ENCODE peak calls at places on chromosome 5, in eight cellular contexts. One of them, this sample, is unnamed.
A peak's percentile ranks its signal among the peaks of the same experiment; 100 is the strongest.

GRCh38 chr5:991472-992267 is 16.9 kb upstream of the NKD2 start:
- DNase-seq in HepG2: no peak
- DNase-seq in heart right ventricle: peak; percentile 4
- DNase-seq in endodermal cell: peak; percentile 29
- DNase-seq in effector memory CD4-positive, alpha-beta T cell: no peak
- DNase-seq in uterus: no peak
- DNase-seq in PC-3: no peak
- DNase-seq in mesendoderm: no peak
- DNase-seq in this sample: peak; percentile 64

GRCh38 chr5:9698125-9698848 is 68.1 kb upstream of the TAS2R1 start:
- DNase-seq in HepG2: no peak
- DNase-seq in heart right ventricle: no peak
- DNase-seq in endodermal cell: no peak
- DNase-seq in effector memory CD4-positive, alpha-beta T cell: no peak
- DNase-seq in uterus: no peak
- DNase-seq in PC-3: no peak
- DNase-seq in mesendoderm: no peak
- DNase-seq in this sample: no peak

GRCh38 chr5:1594336-1595106 is 70.8 kb upstream of the LPCAT1 start:
- DNase-seq in HepG2: peak; percentile 87
- DNase-seq in heart right ventricle: peak; percentile 76
- DNase-seq in endodermal cell: peak; percentile 98
- DNase-seq in effector memory CD4-positive, alpha-beta T cell: peak; percentile 25
- DNase-seq in uterus: peak; percentile 60
- DNase-seq in PC-3: peak; percentile 22
- DNase-seq in mesendoderm: peak; percentile 94
- DNase-seq in this sample: peak; percentile 79

GRCh38 chr5:94670726-94671125 is 52.3 kb downstream of the SLF1 start:
- DNase-seq in HepG2: no peak
- DNase-seq in heart right ventricle: no peak
- DNase-seq in endodermal cell: no peak
- DNase-seq in effector memory CD4-positive, alpha-beta T cell: no peak
- DNase-seq in uterus: no peak
- DNase-seq in PC-3: no peak
- DNase-seq in mesendoderm: no peak
- DNase-seq in this sample: no peak

GRCh38 chr5:157120102-157120501 is 11.3 kb upstream of the HAVCR2 start:
- DNase-seq in HepG2: no peak
- DNase-seq in heart right ventricle: no peak
- DNase-seq in endodermal cell: peak; percentile 54
- DNase-seq in effector memory CD4-positive, alpha-beta T cell: no peak
- DNase-seq in uterus: no peak
- DNase-seq in PC-3: no peak
- DNase-seq in mesendoderm: no peak
- DNase-seq in this sample: no peak

GRCh38 chr5:100430268-100430900 is 104.8 kb upstream of the FAM174A start:
- DNase-seq in HepG2: peak; percentile 26
- DNase-seq in heart right ventricle: peak; percentile 32
- DNase-seq in endodermal cell: peak; percentile 88
- DNase-seq in effector memory CD4-positive, alpha-beta T cell: no peak
- DNase-seq in uterus: no peak
- DNase-seq in PC-3: peak; percentile 71
- DNase-seq in mesendoderm: peak; percentile 62
- DNase-seq in this sample: peak; percentile 42

GRCh38 chr5:43663916-43664315 is 60.9 kb downstream of the NNT start:
- DNase-seq in HepG2: no peak
- DNase-seq in heart right ventricle: no peak
- DNase-seq in endodermal cell: no peak
- DNase-seq in effector memory CD4-positive, alpha-beta T cell: no peak
- DNase-seq in uterus: no peak
- DNase-seq in PC-3: no peak
- DNase-seq in mesendoderm: no peak
- DNase-seq in this sample: no peak

GRCh38 chr5:57072218-57072892 is 101.5 kb upstream of the GPBP1 start:
- DNase-seq in HepG2: peak; percentile 22
- DNase-seq in heart right ventricle: no peak
- DNase-seq in endodermal cell: no peak
- DNase-seq in effector memory CD4-positive, alpha-beta T cell: no peak
- DNase-seq in uterus: no peak
- DNase-seq in PC-3: no peak
- DNase-seq in mesendoderm: peak; percentile 88
- DNase-seq in this sample: no peak

GRCh38 chr5:10520716-10521115 is 43.2 kb upstream of the ANKRD33B start:
- DNase-seq in HepG2: no peak
- DNase-seq in heart right ventricle: no peak
- DNase-seq in endodermal cell: no peak
- DNase-seq in effector memory CD4-positive, alpha-beta T cell: no peak
- DNase-seq in uterus: no peak
- DNase-seq in PC-3: no peak
- DNase-seq in mesendoderm: no peak
- DNase-seq in this sample: no peak

GRCh38 chr5:177967221-177967887 is 28.7 kb downstream of the PROP1 start:
- DNase-seq in HepG2: no peak
- DNase-seq in heart right ventricle: no peak
- DNase-seq in endodermal cell: no peak
- DNase-seq in effector memory CD4-positive, alpha-beta T cell: no peak
- DNase-seq in uterus: no peak
- DNase-seq in PC-3: peak; percentile 77
- DNase-seq in mesendoderm: no peak
- DNase-seq in this sample: no peak

GRCh38 chr5:10288600-10289213 is 19.0 kb downstream of the CMBL start:
- DNase-seq in HepG2: no peak
- DNase-seq in heart right ventricle: peak; percentile 48
- DNase-seq in endodermal cell: no peak
- DNase-seq in effector memory CD4-positive, alpha-beta T cell: no peak
- DNase-seq in uterus: no peak
- DNase-seq in PC-3: peak; percentile 43
- DNase-seq in mesendoderm: no peak
- DNase-seq in this sample: no peak

GRCh38 chr5:68458416-68458815 is 242.9 kb downstream of the PIK3R1 start:
- DNase-seq in HepG2: no peak
- DNase-seq in heart right ventricle: no peak
- DNase-seq in endodermal cell: no peak
- DNase-seq in effector memory CD4-positive, alpha-beta T cell: no peak
- DNase-seq in uterus: no peak
- DNase-seq in PC-3: no peak
- DNase-seq in mesendoderm: no peak
- DNase-seq in this sample: no peak

GRCh38 chr5:31023105-31023504 is 170.4 kb upstream of the CDH6 start:
- DNase-seq in HepG2: no peak
- DNase-seq in heart right ventricle: no peak
- DNase-seq in endodermal cell: no peak
- DNase-seq in effector memory CD4-positive, alpha-beta T cell: no peak
- DNase-seq in uterus: no peak
- DNase-seq in PC-3: peak; percentile 87
- DNase-seq in mesendoderm: no peak
- DNase-seq in this sample: no peak

GRCh38 chr5:93164690-93165089 is 416.3 kb downstream of the NR2F1-AS1 start:
- DNase-seq in HepG2: no peak
- DNase-seq in heart right ventricle: peak; percentile 12
- DNase-seq in endodermal cell: no peak
- DNase-seq in effector memory CD4-positive, alpha-beta T cell: no peak
- DNase-seq in uterus: peak; percentile 25
- DNase-seq in PC-3: peak; percentile 95
- DNase-seq in mesendoderm: peak; percentile 48
- DNase-seq in this sample: no peak

GRCh38 chr5:114362977-114363721 is 1.3 kb downstream of the KCNN2 start:
- DNase-seq in HepG2: no peak
- DNase-seq in heart right ventricle: no peak
- DNase-seq in endodermal cell: peak; percentile 69
- DNase-seq in effector memory CD4-positive, alpha-beta T cell: no peak
- DNase-seq in uterus: no peak
- DNase-seq in PC-3: no peak
- DNase-seq in mesendoderm: peak; percentile 43
- DNase-seq in this sample: peak; percentile 67

GRCh38 chr5:59380350-59380951 is 513.1 kb downstream of the PDE4D start:
- DNase-seq in HepG2: peak; percentile 50
- DNase-seq in heart right ventricle: no peak
- DNase-seq in endodermal cell: no peak
- DNase-seq in effector memory CD4-positive, alpha-beta T cell: no peak
- DNase-seq in uterus: no peak
- DNase-seq in PC-3: peak; percentile 30
- DNase-seq in mesendoderm: peak; percentile 66
- DNase-seq in this sample: no peak

GRCh38 chr5:63401434-63402046 is 560.7 kb downstream of the HTR1A start:
- DNase-seq in HepG2: peak; percentile 35
- DNase-seq in heart right ventricle: peak; percentile 54
- DNase-seq in endodermal cell: peak; percentile 92
- DNase-seq in effector memory CD4-positive, alpha-beta T cell: no peak
- DNase-seq in uterus: no peak
- DNase-seq in PC-3: peak; percentile 75
- DNase-seq in mesendoderm: peak; percentile 78
- DNase-seq in this sample: peak; percentile 42

GRCh38 chr5:168299372-168299771 is 7.9 kb downstream of the WWC1 start:
- DNase-seq in HepG2: no peak
- DNase-seq in heart right ventricle: no peak
- DNase-seq in endodermal cell: no peak
- DNase-seq in effector memory CD4-positive, alpha-beta T cell: no peak
- DNase-seq in uterus: no peak
- DNase-seq in PC-3: no peak
- DNase-seq in mesendoderm: no peak
- DNase-seq in this sample: no peak

DNA sequence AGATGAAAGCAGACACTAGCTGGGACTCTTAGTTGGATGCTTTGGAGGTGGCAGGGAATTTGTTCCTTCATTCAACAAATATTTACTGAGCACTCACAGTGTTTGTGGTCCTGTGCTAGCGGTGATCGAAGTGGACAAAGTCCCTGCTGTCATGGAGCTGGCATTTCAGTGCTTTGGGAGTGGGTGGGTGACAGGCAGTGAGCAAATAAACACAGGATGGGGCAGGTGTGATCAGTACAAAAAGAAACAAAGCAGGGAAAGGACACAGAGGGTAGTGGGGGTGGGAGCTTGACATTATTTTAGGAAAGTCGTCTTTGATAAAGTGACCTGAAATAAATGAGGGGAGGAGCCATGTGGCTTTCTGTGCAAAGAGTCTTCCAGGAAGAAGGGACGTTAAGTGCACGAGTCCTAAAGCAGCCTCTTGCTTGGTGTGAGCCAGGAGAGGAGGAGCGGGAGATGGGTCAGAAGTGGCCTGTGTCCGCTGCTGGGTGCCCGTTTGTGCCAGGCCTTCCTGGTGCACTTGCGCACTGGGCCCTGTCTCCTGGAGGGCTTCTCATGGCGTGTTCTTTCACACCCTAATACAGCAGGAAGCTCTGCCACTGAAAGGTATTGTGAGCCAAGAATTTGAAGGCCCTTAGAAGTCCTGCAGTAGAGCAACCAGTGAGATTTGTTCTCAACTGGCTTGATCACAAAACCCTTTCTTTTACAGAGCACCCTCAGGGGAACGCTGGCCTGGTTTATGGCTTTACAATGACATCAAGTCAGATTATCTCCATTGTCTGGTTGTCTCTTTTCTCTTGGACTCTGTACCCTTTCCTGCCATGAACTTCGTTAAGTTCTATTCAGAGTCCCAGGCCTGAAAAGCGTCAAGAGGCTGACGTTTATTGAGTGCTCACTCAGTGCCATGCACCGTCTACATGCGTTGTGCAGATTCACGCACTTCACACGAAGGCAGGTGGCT is 14.9 kb downstream of the NDST1 start:
- DNase-seq in HepG2: peak; percentile 98
- DNase-seq in heart right ventricle: peak; percentile 77
- DNase-seq in endodermal cell: no peak
- DNase-seq in effector memory CD4-positive, alpha-beta T cell: no peak
- DNase-seq in uterus: no peak
- DNase-seq in PC-3: no peak
- DNase-seq in mesendoderm: no peak
- DNase-seq in this sample: no peak
- H3K4me1 ChIP-seq in HepG2: peaks cover 86% of the 10 kb centered on the region
- H3K4me1 ChIP-seq in heart right ventricle: peaks cover 90% of the 10 kb centered on the region
- H3K4me1 ChIP-seq in endodermal cell: peaks cover 10% of the 10 kb centered on the region
- H3K4me1 ChIP-seq in effector memory CD4-positive, alpha-beta T cell: no peaks in the 10 kb centered on the region
- H3K4me1 ChIP-seq in uterus: no peaks in the 10 kb centered on the region
- H3K4me1 ChIP-seq in PC-3: peaks cover 8% of the 10 kb centered on the region
- H3K4me1 ChIP-seq in mesendoderm: no peaks in the 10 kb centered on the region
- H3K4me1 ChIP-seq in this sample: peaks cover 3% of the 10 kb centered on the region

GRCh38 chr5:151675956-151676712 is 10.6 kb downstream of the SPARC start:
- DNase-seq in HepG2: no peak
- DNase-seq in heart right ventricle: no peak
- DNase-seq in endodermal cell: peak; percentile 67
- DNase-seq in effector memory CD4-positive, alpha-beta T cell: no peak
- DNase-seq in uterus: no peak
- DNase-seq in PC-3: peak; percentile 30
- DNase-seq in mesendoderm: peak; percentile 90
- DNase-seq in this sample: no peak

GRCh38 chr5:151679421-151680155 is 7.1 kb downstream of the SPARC start:
- DNase-seq in HepG2: no peak
- DNase-seq in heart right ventricle: no peak
- DNase-seq in endodermal cell: no peak
- DNase-seq in effector memory CD4-positive, alpha-beta T cell: no peak
- DNase-seq in uterus: no peak
- DNase-seq in PC-3: no peak
- DNase-seq in mesendoderm: no peak
- DNase-seq in this sample: no peak

GRCh38 chr5:151676719-151677118 is 10.0 kb downstream of the SPARC start:
- DNase-seq in HepG2: no peak
- DNase-seq in heart right ventricle: no peak
- DNase-seq in endodermal cell: no peak
- DNase-seq in effector memory CD4-positive, alpha-beta T cell: no peak
- DNase-seq in uterus: no peak
- DNase-seq in PC-3: no peak
- DNase-seq in mesendoderm: peak; percentile 77
- DNase-seq in this sample: no peak

GRCh38 chr5:151678713-151679112 is 8.0 kb downstream of the SPARC start:
- DNase-seq in HepG2: no peak
- DNase-seq in heart right ventricle: no peak
- DNase-seq in endodermal cell: no peak
- DNase-seq in effector memory CD4-positive, alpha-beta T cell: no peak
- DNase-seq in uterus: no peak
- DNase-seq in PC-3: no peak
- DNase-seq in mesendoderm: no peak
- DNase-seq in this sample: no peak

GRCh38 chr5:151678146-151678545 is 8.6 kb downstream of the SPARC start:
- DNase-seq in HepG2: no peak
- DNase-seq in heart right ventricle: peak; percentile 54
- DNase-seq in endodermal cell: no peak
- DNase-seq in effector memory CD4-positive, alpha-beta T cell: no peak
- DNase-seq in uterus: no peak
- DNase-seq in PC-3: no peak
- DNase-seq in mesendoderm: no peak
- DNase-seq in this sample: no peak
- H3K36me3 ChIP-seq in HepG2: no peaks in the 10 kb centered on the region
- H3K36me3 ChIP-seq in heart right ventricle: peaks cover 41% of the 10 kb centered on the region
- H3K36me3 ChIP-seq in endodermal cell: peaks cover 54% of the 10 kb centered on the region
- H3K36me3 ChIP-seq in effector memory CD4-positive, alpha-beta T cell: no peaks in the 10 kb centered on the region
- H3K36me3 ChIP-seq in uterus: no peaks in the 10 kb centered on the region
- H3K36me3 ChIP-seq in PC-3: no peaks in the 10 kb centered on the region
- H3K36me3 ChIP-seq in mesendoderm: peaks cover 9% of the 10 kb centered on the region
- H3K36me3 ChIP-seq in this sample: peaks cover 7% of the 10 kb centered on the region

GRCh38 chr5:173018352-173018751 is 34.8 kb downstream of the ATP6V0E1 start:
- DNase-seq in HepG2: no peak
- DNase-seq in heart right ventricle: no peak
- DNase-seq in endodermal cell: no peak
- DNase-seq in effector memory CD4-positive, alpha-beta T cell: no peak
- DNase-seq in uterus: no peak
- DNase-seq in PC-3: no peak
- DNase-seq in mesendoderm: no peak
- DNase-seq in this sample: no peak
- H3K27ac ChIP-seq in HepG2: no peak overlapping the region
- H3K27ac ChIP-seq in heart right ventricle: no peak overlapping the region
- H3K27ac ChIP-seq in endodermal cell: no peak overlapping the region
- H3K27ac ChIP-seq in effector memory CD4-positive, alpha-beta T cell: no peak overlapping the region
- H3K27ac ChIP-seq in uterus: no peak overlapping the region
- H3K27ac ChIP-seq in PC-3: no peak overlapping the region
- H3K27ac ChIP-seq in mesendoderm: no peak overlapping the region
- H3K27ac ChIP-seq in this sample: no peak overlapping the region

GRCh38 chr5:181241393-181241975 is 2.2 kb downstream of the RACK1 start:
- DNase-seq in HepG2: peak; percentile 90
- DNase-seq in heart right ventricle: no peak
- DNase-seq in endodermal cell: no peak
- DNase-seq in effector memory CD4-positive, alpha-beta T cell: no peak
- DNase-seq in uterus: no peak
- DNase-seq in PC-3: peak; percentile 81
- DNase-seq in mesendoderm: peak; percentile 56
- DNase-seq in this sample: no peak
- H3K4me1 ChIP-seq in HepG2: peaks cover 42% of the 10 kb centered on the region
- H3K4me1 ChIP-seq in heart right ventricle: peaks cover 55% of the 10 kb centered on the region
- H3K4me1 ChIP-seq in endodermal cell: peaks cover 8% of the 10 kb centered on the region
- H3K4me1 ChIP-seq in effector memory CD4-positive, alpha-beta T cell: peaks cover 40% of the 10 kb centered on the region
- H3K4me1 ChIP-seq in uterus: no peaks in the 10 kb centered on the region
- H3K4me1 ChIP-seq in PC-3: peaks cover 30% of the 10 kb centered on the region
- H3K4me1 ChIP-seq in mesendoderm: peaks cover 9% of the 10 kb centered on the region
- H3K4me1 ChIP-seq in this sample: no peaks in the 10 kb centered on the region

This sample was measured in aorta.